ENCODE peak calls at places on chromosomes 4 and X, in four cellular contexts. B is ELF-1, M is SK-N-DZ, D is SK-MEL-5. O is an unnamed sample.
A peak's percentile ranks its signal among the peaks of the same experiment; 100 is the strongest.

GRCh38 chr4:33696066-33696465 is 2548.2 kb downstream of the ARAP2 start:
- DNase-seq in B (no peak), M (no peak), D (no peak), O (no peak)

GRCh38 chr4:164301430-164301829 is 452.5 kb upstream of the SMIM31 start:
- DNase-seq in B (no peak), M (no peak), D (no peak), O (no peak)

GRCh38 chr4:69995526-69996016 is at the start of gene STATH:
- DNase-seq in B (no peak), M (no peak), D (no peak), O (no peak)

GRCh38 chr4:84239278-84239845 is 259.7 kb downstream of the NKX6-1 start:
- DNase-seq in B (peak; percentile 60), M (no peak), D (no peak), O (no peak)

GRCh38 chrX:97639526-97639925 is 755.8 kb downstream of the RPA4 start:
- DNase-seq in B (peak; percentile 91), M (peak; percentile 44), D (no peak), O (no peak)

GRCh38 chr4:7781993-7782392 is 157.7 kb downstream of the AFAP1 start:
- DNase-seq in B (no peak), M (no peak), D (no peak), O (no peak)

GRCh38 chr4:45910511-45910910 is 213.3 kb downstream of the GABRG1 start:
- DNase-seq in B (no peak), M (peak; percentile 50), D (no peak), O (no peak)

GRCh38 chr4:26267087-26267486 is 53.7 kb upstream of the RBPJ start:
- DNase-seq in B (no peak), M (no peak), D (no peak), O (no peak)

GRCh38 chr4:23931489-23931830 is 41.6 kb upstream of the PPARGC1A start:
- DNase-seq in B (no peak), M (no peak), D (peak; percentile 17), O (no peak)

GRCh38 chrX:37509349-37509748 is 62.1 kb upstream of the LANCL3 start:
- DNase-seq in B (peak; percentile 11), M (no peak), D (peak; percentile 20), O (no peak)

GRCh38 chr4:135492439-135492838 is 1290.8 kb upstream of the PABPC4L start:
- DNase-seq in B (no peak), M (peak; percentile 20), D (no peak), O (no peak)

GRCh38 chrX:107738768-107739167 is 36.8 kb downstream of the TSC22D3 start:
- DNase-seq in B (no peak), M (no peak), D (no peak), O (no peak)

GRCh38 chrX:45824471-45824870 is 623.8 kb upstream of the DIPK2B start:
- DNase-seq in B (peak; percentile 70), M (peak; percentile 1), D (peak; percentile 64), O (peak; percentile 77)

GRCh38 chr4:143356493-143356892 is 19.8 kb downstream of the GAB1 start:
- DNase-seq in B (no peak), M (no peak), D (no peak), O (no peak)

GRCh38 chrX:123274796-123275195 is 90.7 kb downstream of the GRIA3 start:
- DNase-seq in B (no peak), M (no peak), D (no peak), O (no peak)

GRCh38 chrX:31423575-31424284 is 351.9 kb upstream of the FTHL17 start:
- DNase-seq in B (peak; percentile 59), M (peak; percentile 40), D (peak; percentile 72), O (no peak)

GRCh38 chrX:64885850-64886249 is 90.4 kb downstream of the ZC4H2 start:
- DNase-seq in B (peak; percentile 67), M (peak; percentile 8), D (peak; percentile 41), O (no peak)

GRCh38 chrX:28205905-28206304 is 224.7 kb upstream of the DCAF8L1 start:
- DNase-seq in B (peak; percentile 63), M (no peak), D (no peak), O (no peak)

GRCh38 chrX:88424071-88424470 is 323.0 kb upstream of the CPXCR1 start:
- DNase-seq in B (no peak), M (no peak), D (no peak), O (no peak)

GRCh38 chr4:2497931-2498330 is 29.0 kb downstream of the RNF4 start:
- DNase-seq in B (no peak), M (no peak), D (no peak), O (no peak)

GRCh38 chr4:23745377-23745776 is 144.5 kb downstream of the PPARGC1A start:
- DNase-seq in B (no peak), M (no peak), D (no peak), O (no peak)

GRCh38 chr4:109216085-109216696 is 86.3 kb downstream of the COL25A1 start:
- DNase-seq in B (no peak), M (no peak), D (no peak), O (no peak)

GRCh38 chr4:118936406-118936805 is 47.8 kb downstream of the SYNPO2 start:
- DNase-seq in B (no peak), M (no peak), D (no peak), O (no peak)

GRCh38 chrX:17465201-17465600 is 90.2 kb downstream of the NHS start:
- DNase-seq in B (no peak), M (no peak), D (no peak), O (no peak)

GRCh38 chrX:119990995-119991787 is 47.6 kb upstream of the NKAP start:
- DNase-seq in B (peak; percentile 54), M (no peak), D (no peak), O (no peak)

GRCh38 chr4:17323619-17324400 is 188.1 kb downstream of the QDPR start:
- DNase-seq in B (no peak), M (no peak), D (no peak), O (no peak)

GRCh38 chr4:155667538-155668511 is 1.2 kb downstream of the GUCY1A1 start:
- DNase-seq in B (peak; percentile 57), M (peak; percentile 72), D (peak; percentile 5), O (peak; percentile 33)

GRCh38 chr4:109730294-109731051 is 603 bp upstream of the PLA2G12A start:
- DNase-seq in B (peak; percentile 80), M (peak; percentile 42), D (peak; percentile 49), O (peak; percentile 47)

GRCh38 chr4:89549907-89550306 is 242.3 kb upstream of the GPRIN3 start:
- DNase-seq in B (no peak), M (no peak), D (no peak), O (no peak)

GRCh38 chr4:153919667-153920066 is 130.8 kb upstream of the SFRP2 start:
- DNase-seq in B (no peak), M (no peak), D (no peak), O (no peak)

GRCh38 chrX:69361286-69361926 is 142.7 kb upstream of the NALF2 start:
- DNase-seq in B (peak; percentile 45), M (no peak), D (no peak), O (no peak)